ENCODE peak calls at places on chromosomes 3 and 15, in nine cellular contexts. K is gastrocnemius medialis, C is fibroblast of lung, Q is Panc1, V is ascending aorta, L is thoracic aorta, U is testis, A is aorta, H is heart left ventricle. W is an unnamed sample.

GRCh38 chr15:77901251-77901881 is 176.1 kb downstream of the TBC1D2B start:
- DNase-seq in L (no peak), A (peak; percentile 67), V (no peak), Q (no peak), K (no peak), U (no peak), C (no peak), H (no peak), W (peak; percentile 59)

GRCh38 chr15:68154923-68155559 is 50.1 kb downstream of the CALML4 start:
- DNase-seq in Q (peak; percentile 30), U (peak; percentile 66), V (no peak), K (no peak), A (no peak), H (peak; percentile 41), C (peak; percentile 56), L (no peak), W (no peak)

GRCh38 chr15:77017091-77017660 is 22.2 kb downstream of the PSTPIP1 start:
- DNase-seq in Q (no peak), K (no peak), V (no peak), L (no peak), U (no peak), C (no peak), A (peak; percentile 52), H (no peak), W (no peak)

GRCh38 chr3:39272191-39272590 is 7.6 kb downstream of the CX3CR1 start:
- DNase-seq in C (no peak), U (no peak), A (no peak), Q (no peak), L (no peak), H (no peak), K (no peak), V (no peak), W (no peak)

GRCh38 chr3:170228093-170228766 is 6.0 kb downstream of the PRKCI start:
- DNase-seq in A (no peak), Q (no peak), C (peak; percentile 49), K (no peak), V (no peak), U (no peak), H (no peak), L (no peak), W (no peak)

GRCh38 chr3:132290833-132291232 is 26.4 kb upstream of the ACP3 start:
- DNase-seq in C (peak; percentile 47), H (no peak), L (no peak), K (no peak), V (no peak), U (no peak), Q (no peak), A (no peak), W (no peak)

GRCh38 chr3:33796137-33796536 is 2.3 kb upstream of the PDCD6IP start:
- DNase-seq in U (no peak), A (no peak), V (no peak), Q (no peak), C (no peak), H (no peak), L (no peak), K (no peak), W (no peak)

GRCh38 chr15:87672309-87672897 is 584.1 kb downstream of the NTRK3 start:
- DNase-seq in C (peak; percentile 39), Q (no peak), A (no peak), V (no peak), L (no peak), K (no peak), U (peak; percentile 56), H (no peak), W (no peak)

GRCh38 chr3:76912966-76913365 is 126.9 kb upstream of the ROBO2 start:
- DNase-seq in V (no peak), U (no peak), H (no peak), L (no peak), K (no peak), Q (no peak), C (no peak), A (no peak), W (no peak)

GRCh38 chr3:139120336-139120971 is 75.8 kb upstream of the PRR23C start:
- DNase-seq in Q (no peak), A (no peak), C (peak; percentile 70), U (no peak), L (no peak), H (no peak), K (no peak), V (no peak), W (no peak)

GRCh38 chr15:52652286-52652685 is 26.9 kb downstream of the ATOSA start:
- DNase-seq in H (no peak), L (no peak), K (no peak), Q (no peak), C (no peak), U (no peak), A (no peak), V (no peak), W (no peak)
- H3K27ac ChIP-seq in H (peak overlapping the region; percentile 68), L (peak overlapping the region; percentile 65), K (peak overlapping the region; percentile 89), Q (peak overlapping the region; percentile 93), C (peak overlapping the region; percentile 76), U (no peak overlapping the region), A (peak overlapping the region; percentile 57), V (peak overlapping the region; percentile 60), W (peak overlapping the region; percentile 68)

DNA sequence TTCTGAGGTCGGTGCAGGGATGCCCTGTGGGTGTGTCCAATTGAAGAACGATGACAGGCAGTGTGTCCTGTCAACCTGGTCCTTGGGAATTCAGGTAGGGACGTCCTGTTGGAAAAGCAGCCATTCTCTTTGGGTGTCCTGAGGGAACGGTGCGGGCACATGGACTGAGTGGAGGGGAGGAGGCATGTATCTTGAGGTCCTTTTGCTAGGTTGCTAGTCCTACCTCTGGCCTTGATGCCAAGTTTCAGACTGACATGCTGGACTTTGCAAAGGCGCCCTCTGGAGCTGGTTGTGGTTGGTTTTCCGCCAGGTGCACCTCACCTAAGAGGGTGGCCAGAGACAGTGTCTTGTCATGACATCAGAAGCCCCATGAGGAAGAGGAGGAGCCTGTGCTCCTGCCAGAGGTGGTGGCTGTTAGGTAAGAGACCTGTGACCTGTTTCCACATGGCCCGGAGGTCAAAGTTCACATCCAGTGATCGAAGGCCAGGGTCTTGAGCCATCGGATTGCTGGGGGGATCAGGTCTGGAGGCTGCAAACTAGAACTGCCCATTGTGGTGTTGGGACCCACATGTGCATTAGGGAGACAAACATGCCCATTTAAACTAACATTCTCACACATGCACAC is 106.3 kb downstream of the SNRPN start:
- DNase-seq in H (peak; percentile 6), K (no peak), L (no peak), V (no peak), C (no peak), A (peak; percentile 15), U (no peak), Q (no peak), W (no peak)
- H3K9me3 ChIP-seq in H (peaks cover 37% of the 10 kb centered on the region), K (peaks cover 25% of the 10 kb centered on the region), L (peaks cover 100% of the 10 kb centered on the region), V (peaks cover 100% of the 10 kb centered on the region), C (peaks cover 46% of the 10 kb centered on the region), A (peaks cover 93% of the 10 kb centered on the region), U (no peaks in the 10 kb centered on the region), Q (peaks cover 65% of the 10 kb centered on the region), W (peaks cover 99% of the 10 kb centered on the region)

GRCh38 chr15:89164712-89165211 is 56.6 kb downstream of the RLBP1 start:
- DNase-seq in H (peak; percentile 36), V (no peak), L (no peak), Q (no peak), U (peak; percentile 42), A (no peak), K (no peak), C (peak; percentile 29), W (peak; percentile 74)
- H3K4me1 ChIP-seq in H (peaks cover 44% of the 10 kb centered on the region), V (peaks cover 38% of the 10 kb centered on the region), L (peaks cover 54% of the 10 kb centered on the region), Q (peaks cover 15% of the 10 kb centered on the region), U (peaks cover 13% of the 10 kb centered on the region), A (peaks cover 9% of the 10 kb centered on the region), K (peaks cover 87% of the 10 kb centered on the region), C (peaks cover 5% of the 10 kb centered on the region), W (peaks cover 48% of the 10 kb centered on the region)

GRCh38 chr3:125325746-125326145 is 49.4 kb downstream of the ZNF148 start:
- DNase-seq in K (no peak), C (no peak), V (no peak), L (no peak), U (no peak), H (no peak), A (no peak), Q (no peak), W (no peak)
- H3K27ac ChIP-seq in K (no peak overlapping the region), C (no peak overlapping the region), V (no peak overlapping the region), L (no peak overlapping the region), U (no peak overlapping the region), H (no peak overlapping the region), A (no peak overlapping the region), Q (no peak overlapping the region), W (no peak overlapping the region)

GRCh38 chr3:43043071-43043766 is 62.7 kb downstream of the POMGNT2 start:
- DNase-seq in U (no peak), C (no peak), L (no peak), K (no peak), H (no peak), Q (no peak), V (no peak), A (no peak), W (no peak)
- H3K9me3 ChIP-seq in U (no peaks in the 10 kb centered on the region), C (no peaks in the 10 kb centered on the region), L (peaks cover 16% of the 10 kb centered on the region), K (no peaks in the 10 kb centered on the region), H (no peaks in the 10 kb centered on the region), Q (no peaks in the 10 kb centered on the region), V (peaks cover 17% of the 10 kb centered on the region), A (peaks cover 4% of the 10 kb centered on the region), W (no peaks in the 10 kb centered on the region)

DNA sequence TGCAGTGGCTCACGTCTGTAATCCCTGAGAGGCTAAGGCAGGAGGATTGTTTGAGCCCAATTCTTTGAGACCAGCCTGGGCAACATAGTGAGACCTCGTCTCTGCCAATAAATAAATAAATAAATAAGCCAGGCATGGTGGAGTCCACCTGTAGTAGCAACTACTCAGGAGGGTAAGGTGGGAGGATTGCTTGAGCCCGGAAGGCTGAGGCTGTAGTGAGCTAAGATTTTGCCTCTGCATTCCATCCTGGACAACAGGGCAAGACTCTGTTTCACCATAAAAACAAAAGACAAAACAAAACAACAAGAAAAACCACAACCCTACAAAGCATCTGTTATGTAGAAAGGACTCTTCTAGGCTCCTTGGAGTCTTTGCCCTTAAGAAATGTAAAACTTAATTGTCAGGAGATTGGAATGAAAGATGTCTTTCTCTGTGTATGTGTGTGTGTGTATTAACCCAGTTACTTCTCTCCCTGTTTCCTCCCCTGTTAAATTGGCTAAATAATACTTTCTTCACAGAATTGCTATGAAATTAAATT is 9.5 kb downstream of the NECTIN3 start:
- DNase-seq in Q (no peak), C (peak; percentile 32), H (no peak), V (no peak), L (no peak), U (no peak), A (no peak), K (no peak), W (no peak)
- H3K4me1 ChIP-seq in Q (no peaks in the 10 kb centered on the region), C (peaks cover 2% of the 10 kb centered on the region), H (no peaks in the 10 kb centered on the region), V (peaks cover 9% of the 10 kb centered on the region), L (peaks cover 23% of the 10 kb centered on the region), U (peaks cover 2% of the 10 kb centered on the region), A (peaks cover 5% of the 10 kb centered on the region), K (no peaks in the 10 kb centered on the region), W (peaks cover 41% of the 10 kb centered on the region)